ENCODE peak calls at places on chromosomes 12 and 14, in seven cellular contexts. V is stimulated activated CD8-positive, alpha-beta memory T cell treated with anti-CD3 and anti-CD28 coated beads, Interleukin-7, amount 100 ng/mL, for 1 hour; J is GM20000; W is right lobe of liver; N is SW 1271; Y is anterior cingulate cortex; G is left cardiac atrium. S is an unnamed sample.

GRCh38 chr14:103928011-103928890 is at the start of gene TDRD9:
- DNase-seq in V (no peak), J (no peak), W (no peak), N (no peak), Y (no peak), G (no peak), S (no peak)

GRCh38 chr12:87112946-87113345 is 856.8 kb upstream of the MGAT4C start:
- DNase-seq in V (no peak), J (no peak), W (no peak), N (no peak), Y (no peak), G (no peak), S (no peak)

GRCh38 chr14:105146976-105147700 is 21.4 kb downstream of the JAG2 start:
- DNase-seq in V (no peak), J (no peak), W (no peak), N (no peak), Y (no peak), G (peak), S (no peak)

GRCh38 chr14:65352964-65353530 is 59.5 kb upstream of the FUT8 start:
- DNase-seq in V (no peak), J (no peak), W (no peak), N (no peak), Y (no peak), G (no peak), S (peak)

GRCh38 chr14:32171469-32171868 is 30.4 kb upstream of the RNU6-7 start:
- DNase-seq in V (no peak), J (no peak), W (no peak), N (no peak), Y (no peak), G (no peak), S (no peak)

GRCh38 chr14:54202288-54202687 is 194.5 kb upstream of the CDKN3 start:
- DNase-seq in V (no peak), J (no peak), W (no peak), N (no peak), Y (no peak), G (no peak), S (no peak)

GRCh38 chr12:64781374-64782029 is 22.3 kb upstream of the GNS start:
- DNase-seq in V (no peak), J (peak), W (no peak), N (no peak), Y (no peak), G (no peak), S (no peak)

GRCh38 chr14:62645649-62646048 is 399.6 kb downstream of the KCNH5 start:
- DNase-seq in V (no peak), J (no peak), W (no peak), N (no peak), Y (no peak), G (no peak), S (no peak)

GRCh38 chr14:32724864-32725550 is 213.7 kb upstream of the NPAS3 start:
- DNase-seq in V (no peak), J (no peak), W (peak), N (no peak), Y (no peak), G (no peak), S (no peak)

GRCh38 chr12:106416273-106416672 is 58.7 kb downstream of the POLR3B start:
- DNase-seq in V (no peak), J (no peak), W (no peak), N (no peak), Y (no peak), G (no peak), S (no peak)

GRCh38 chr14:69797573-69798338 is 715 bp upstream of the SLC10A1 start:
- DNase-seq in V (no peak), J (no peak), W (peak), N (no peak), Y (no peak), G (no peak), S (no peak)